ENCODE peak calls at places on chromosomes 11 and 22, in nine cellular contexts. One of them, this sample, is unnamed.

GRCh38 chr11:24521586-24521985 is 24.7 kb downstream of the LUZP2 start:
- DNase-seq in OCI-LY7: no peak
- DNase-seq in GM23248: no peak
- DNase-seq in GM23338: no peak
- DNase-seq in neural progenitor cell: no peak
- DNase-seq in PC-3: no peak
- DNase-seq in SK-N-SH: no peak
- DNase-seq in hepatocyte: no peak
- DNase-seq in HCT116: no peak
- DNase-seq in this sample: no peak

GRCh38 chr22:49582171-49582570 is 245.5 kb downstream of the BRD1 start:
- DNase-seq in OCI-LY7: no peak
- DNase-seq in GM23248: no peak
- DNase-seq in GM23338: no peak
- DNase-seq in neural progenitor cell: no peak
- DNase-seq in PC-3: no peak
- DNase-seq in SK-N-SH: peak; percentile 46
- DNase-seq in hepatocyte: no peak
- DNase-seq in HCT116: no peak
- DNase-seq in this sample: no peak

GRCh38 chr11:7498193-7498592 is 12.9 kb downstream of the OLFML1 start:
- DNase-seq in OCI-LY7: no peak
- DNase-seq in GM23248: no peak
- DNase-seq in GM23338: no peak
- DNase-seq in neural progenitor cell: no peak
- DNase-seq in PC-3: no peak
- DNase-seq in SK-N-SH: no peak
- DNase-seq in hepatocyte: no peak
- DNase-seq in HCT116: no peak
- DNase-seq in this sample: no peak

GRCh38 chr22:37433786-37434185 is 6.5 kb upstream of the ELFN2 start:
- DNase-seq in OCI-LY7: no peak
- DNase-seq in GM23248: no peak
- DNase-seq in GM23338: no peak
- DNase-seq in neural progenitor cell: no peak
- DNase-seq in PC-3: no peak
- DNase-seq in SK-N-SH: no peak
- DNase-seq in hepatocyte: no peak
- DNase-seq in HCT116: no peak
- DNase-seq in this sample: no peak

GRCh38 chr22:32324505-32325415 is 32.9 kb upstream of the RFPL3 start:
- DNase-seq in OCI-LY7: no peak
- DNase-seq in GM23248: no peak
- DNase-seq in GM23338: no peak
- DNase-seq in neural progenitor cell: no peak
- DNase-seq in PC-3: no peak
- DNase-seq in SK-N-SH: no peak
- DNase-seq in hepatocyte: no peak
- DNase-seq in HCT116: no peak
- DNase-seq in this sample: no peak

GRCh38 chr11:100753144-100753543 is 66.1 kb downstream of the ARHGAP42 start:
- DNase-seq in OCI-LY7: no peak
- DNase-seq in GM23248: no peak
- DNase-seq in GM23338: peak; percentile 87
- DNase-seq in neural progenitor cell: peak; percentile 36
- DNase-seq in PC-3: peak; percentile 80
- DNase-seq in SK-N-SH: no peak
- DNase-seq in hepatocyte: peak; percentile 43
- DNase-seq in HCT116: no peak
- DNase-seq in this sample: no peak

GRCh38 chr22:19041403-19042074 is 80.7 kb downstream of the DGCR2 start:
- DNase-seq in OCI-LY7: no peak
- DNase-seq in GM23248: no peak
- DNase-seq in GM23338: no peak
- DNase-seq in neural progenitor cell: no peak
- DNase-seq in PC-3: no peak
- DNase-seq in SK-N-SH: no peak
- DNase-seq in hepatocyte: no peak
- DNase-seq in HCT116: no peak
- DNase-seq in this sample: no peak

GRCh38 chr22:37806409-37807338 is 1.1 kb upstream of the GCAT start:
- DNase-seq in OCI-LY7: no peak
- DNase-seq in GM23248: peak; percentile 86
- DNase-seq in GM23338: peak; percentile 47
- DNase-seq in neural progenitor cell: peak; percentile 49
- DNase-seq in PC-3: peak; percentile 49
- DNase-seq in SK-N-SH: peak; percentile 28
- DNase-seq in hepatocyte: peak; percentile 50
- DNase-seq in HCT116: no peak
- DNase-seq in this sample: no peak

GRCh38 chr11:126782810-126783209 is 217.8 kb downstream of the KIRREL3 start:
- DNase-seq in OCI-LY7: no peak
- DNase-seq in GM23248: no peak
- DNase-seq in GM23338: no peak
- DNase-seq in neural progenitor cell: no peak
- DNase-seq in PC-3: no peak
- DNase-seq in SK-N-SH: no peak
- DNase-seq in hepatocyte: no peak
- DNase-seq in HCT116: no peak
- DNase-seq in this sample: no peak

GRCh38 chr22:20027966-20028854 is 7.3 kb downstream of the TANGO2 start:
- DNase-seq in OCI-LY7: peak; percentile 52
- DNase-seq in GM23248: peak; percentile 45
- DNase-seq in GM23338: no peak
- DNase-seq in neural progenitor cell: no peak
- DNase-seq in PC-3: peak; percentile 21
- DNase-seq in SK-N-SH: no peak
- DNase-seq in hepatocyte: no peak
- DNase-seq in HCT116: no peak
- DNase-seq in this sample: no peak

GRCh38 chr11:64923944-64924909 is at the start of gene PPP2R5B:
- DNase-seq in OCI-LY7: peak; percentile 90
- DNase-seq in GM23248: peak; percentile 98
- DNase-seq in GM23338: peak; percentile 94
- DNase-seq in neural progenitor cell: peak; percentile 93
- DNase-seq in PC-3: peak; percentile 97
- DNase-seq in SK-N-SH: peak; percentile 97
- DNase-seq in hepatocyte: peak; percentile 96
- DNase-seq in HCT116: peak; percentile 85
- DNase-seq in this sample: peak; percentile 93

GRCh38 chr22:28479912-28480311 is 199.7 kb downstream of the TTC28 start:
- DNase-seq in OCI-LY7: no peak
- DNase-seq in GM23248: no peak
- DNase-seq in GM23338: no peak
- DNase-seq in neural progenitor cell: no peak
- DNase-seq in PC-3: no peak
- DNase-seq in SK-N-SH: peak; percentile 6
- DNase-seq in hepatocyte: no peak
- DNase-seq in HCT116: no peak
- DNase-seq in this sample: no peak

GRCh38 chr11:62846177-62846576 is 6.8 kb upstream of the WDR74 start:
- DNase-seq in OCI-LY7: no peak
- DNase-seq in GM23248: no peak
- DNase-seq in GM23338: no peak
- DNase-seq in neural progenitor cell: no peak
- DNase-seq in PC-3: no peak
- DNase-seq in SK-N-SH: no peak
- DNase-seq in hepatocyte: no peak
- DNase-seq in HCT116: no peak
- DNase-seq in this sample: no peak

DNA sequence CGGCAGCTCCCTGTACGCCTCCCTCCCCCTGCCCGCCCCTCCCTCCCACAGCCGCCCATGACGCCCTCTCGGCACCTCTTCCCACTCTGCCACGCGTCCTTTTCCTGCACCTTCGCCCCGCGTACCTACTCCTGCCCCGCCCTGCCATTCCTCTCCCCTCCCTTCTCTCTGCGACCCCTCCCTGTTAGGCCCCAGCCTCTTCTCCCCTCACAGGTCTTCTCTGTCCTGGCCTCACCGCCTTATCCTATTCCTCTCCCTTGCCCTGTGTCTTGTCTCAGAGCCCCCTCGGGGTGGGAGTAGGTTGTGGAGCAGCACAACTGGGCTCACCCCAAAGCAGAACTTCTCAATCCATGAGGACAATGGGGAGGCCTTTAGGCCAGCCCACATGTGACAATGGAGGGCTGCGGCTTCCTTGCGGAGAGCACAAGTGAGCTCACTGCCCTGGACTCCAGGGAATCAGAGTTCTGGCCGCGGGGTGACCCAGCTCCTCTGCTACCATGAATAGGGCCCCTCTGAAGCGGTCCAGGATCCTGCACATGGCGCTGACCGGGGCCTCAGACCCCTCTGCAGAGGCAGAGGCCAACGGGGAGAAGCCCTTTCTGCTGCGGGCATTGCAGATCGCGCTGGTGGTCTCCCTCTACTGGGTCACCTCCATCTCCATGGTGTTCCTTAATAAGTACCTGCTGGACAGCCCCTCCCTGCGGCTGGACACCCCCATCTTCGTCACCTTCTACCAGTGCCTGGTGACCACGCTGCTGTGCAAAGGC is 539 bp downstream of the SLC35C1 start:
- DNase-seq in OCI-LY7: no peak
- DNase-seq in GM23248: peak; percentile 92
- DNase-seq in GM23338: peak; percentile 50
- DNase-seq in neural progenitor cell: peak; percentile 70
- DNase-seq in PC-3: peak; percentile 27
- DNase-seq in SK-N-SH: no peak
- DNase-seq in hepatocyte: peak; percentile 81
- DNase-seq in HCT116: no peak
- DNase-seq in this sample: no peak
- TF ChIP-seq EZH2phosphoT487 in OCI-LY7: no peak
- TF ChIP-seq EZH2phosphoT487 in GM23248: no peak
- TF ChIP-seq EZH2phosphoT487 in GM23338: no peak
- TF ChIP-seq EZH2phosphoT487 in neural progenitor cell: no peak
- TF ChIP-seq EZH2phosphoT487 in PC-3: no peak
- TF ChIP-seq EZH2phosphoT487 in SK-N-SH: no peak
- TF ChIP-seq EZH2phosphoT487 in hepatocyte: no peak
- TF ChIP-seq EZH2phosphoT487 in HCT116: no peak
- TF ChIP-seq EZH2phosphoT487 in this sample: no peak

DNA sequence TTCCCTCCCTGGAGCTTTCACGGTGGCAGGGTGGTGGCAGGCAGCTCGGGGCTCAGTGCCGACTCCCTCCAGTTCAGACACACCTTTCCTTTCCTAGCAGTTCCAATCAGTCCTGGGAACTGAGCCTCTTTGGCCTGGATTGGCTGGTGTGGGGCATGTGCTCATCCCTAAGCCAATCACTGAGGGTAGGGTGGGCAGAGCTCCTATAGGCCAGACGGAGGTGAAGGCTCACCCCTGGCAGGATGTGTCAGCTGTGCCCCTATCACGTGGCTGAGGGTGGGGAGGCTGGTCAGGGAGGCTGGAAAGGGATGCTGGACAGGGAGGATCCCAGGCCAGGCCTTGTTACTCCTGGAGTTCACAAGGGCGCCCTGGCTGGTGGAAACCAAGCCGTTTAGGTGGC is 40.2 kb downstream of the CACNA1I start:
- DNase-seq in OCI-LY7: no peak
- DNase-seq in GM23248: no peak
- DNase-seq in GM23338: no peak
- DNase-seq in neural progenitor cell: no peak
- DNase-seq in PC-3: no peak
- DNase-seq in SK-N-SH: no peak
- DNase-seq in hepatocyte: no peak
- DNase-seq in HCT116: no peak
- DNase-seq in this sample: no peak
- TF ChIP-seq EZH2phosphoT487 in OCI-LY7: no peak
- TF ChIP-seq EZH2phosphoT487 in GM23248: no peak
- TF ChIP-seq EZH2phosphoT487 in GM23338: no peak
- TF ChIP-seq EZH2phosphoT487 in neural progenitor cell: no peak
- TF ChIP-seq EZH2phosphoT487 in PC-3: no peak
- TF ChIP-seq EZH2phosphoT487 in SK-N-SH: no peak
- TF ChIP-seq EZH2phosphoT487 in hepatocyte: no peak
- TF ChIP-seq EZH2phosphoT487 in HCT116: no peak
- TF ChIP-seq EZH2phosphoT487 in this sample: no peak

GRCh38 chr11:67056267-67056639 is 394 bp upstream of the RHOD start:
- DNase-seq in OCI-LY7: no peak
- DNase-seq in GM23248: no peak
- DNase-seq in GM23338: no peak
- DNase-seq in neural progenitor cell: no peak
- DNase-seq in PC-3: no peak
- DNase-seq in SK-N-SH: no peak
- DNase-seq in hepatocyte: no peak
- DNase-seq in HCT116: no peak
- DNase-seq in this sample: no peak

GRCh38 chr11:67055812-67056211 is 835 bp upstream of the RHOD start:
- DNase-seq in OCI-LY7: no peak
- DNase-seq in GM23248: peak; percentile 76
- DNase-seq in GM23338: no peak
- DNase-seq in neural progenitor cell: peak; percentile 22
- DNase-seq in PC-3: peak; percentile 70
- DNase-seq in SK-N-SH: no peak
- DNase-seq in hepatocyte: peak; percentile 86
- DNase-seq in HCT116: no peak
- DNase-seq in this sample: no peak

GRCh38 chr11:67053896-67054850 is 2.5 kb upstream of the RHOD start:
- DNase-seq in OCI-LY7: peak; percentile 62
- DNase-seq in GM23248: peak; percentile 76
- DNase-seq in GM23338: peak; percentile 90
- DNase-seq in neural progenitor cell: peak; percentile 79
- DNase-seq in PC-3: peak; percentile 72
- DNase-seq in SK-N-SH: peak; percentile 92
- DNase-seq in hepatocyte: peak; percentile 87
- DNase-seq in HCT116: no peak
- DNase-seq in this sample: peak; percentile 43

GRCh38 chr11:67056640-67057409 is at the start of gene RHOD:
- DNase-seq in OCI-LY7: no peak
- DNase-seq in GM23248: peak; percentile 68
- DNase-seq in GM23338: peak; percentile 90
- DNase-seq in neural progenitor cell: peak; percentile 82
- DNase-seq in PC-3: peak; percentile 68
- DNase-seq in SK-N-SH: no peak
- DNase-seq in hepatocyte: peak; percentile 89
- DNase-seq in HCT116: no peak
- DNase-seq in this sample: peak; percentile 64

GRCh38 chr11:67054851-67055523 is 1.7 kb upstream of the RHOD start:
- DNase-seq in OCI-LY7: no peak
- DNase-seq in GM23248: peak; percentile 89
- DNase-seq in GM23338: no peak
- DNase-seq in neural progenitor cell: no peak
- DNase-seq in PC-3: peak; percentile 99
- DNase-seq in SK-N-SH: peak; percentile 77
- DNase-seq in hepatocyte: peak; percentile 95
- DNase-seq in HCT116: peak; percentile 26
- DNase-seq in this sample: peak; percentile 69
- TF ChIP-seq EZH2phosphoT487 in OCI-LY7: no peak
- TF ChIP-seq EZH2phosphoT487 in GM23248: no peak
- TF ChIP-seq EZH2phosphoT487 in GM23338: no peak
- TF ChIP-seq EZH2phosphoT487 in neural progenitor cell: no peak
- TF ChIP-seq EZH2phosphoT487 in PC-3: no peak
- TF ChIP-seq EZH2phosphoT487 in SK-N-SH: no peak
- TF ChIP-seq EZH2phosphoT487 in hepatocyte: no peak
- TF ChIP-seq EZH2phosphoT487 in HCT116: no peak
- TF ChIP-seq EZH2phosphoT487 in this sample: no peak

DNA sequence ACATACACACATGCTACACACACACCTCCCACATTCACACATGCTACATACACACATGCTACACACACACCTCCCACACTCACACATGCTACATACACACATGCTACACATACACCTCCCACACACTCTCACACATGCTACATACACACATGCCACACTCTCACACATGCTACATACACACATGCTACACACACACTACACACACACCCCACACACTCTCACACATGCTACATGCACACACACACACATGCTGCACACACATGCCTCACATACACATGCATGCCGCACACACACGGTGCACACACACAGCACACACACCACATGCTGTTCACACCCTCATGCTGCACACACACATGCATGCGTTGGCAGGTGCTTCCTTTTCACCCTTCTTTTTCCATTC is 495.4 kb downstream of the NTM start:
- DNase-seq in OCI-LY7: no peak
- DNase-seq in GM23248: no peak
- DNase-seq in GM23338: no peak
- DNase-seq in neural progenitor cell: no peak
- DNase-seq in PC-3: no peak
- DNase-seq in SK-N-SH: no peak
- DNase-seq in hepatocyte: no peak
- DNase-seq in HCT116: no peak
- DNase-seq in this sample: no peak
- TF ChIP-seq EZH2phosphoT487 in OCI-LY7: no peak
- TF ChIP-seq EZH2phosphoT487 in GM23248: no peak
- TF ChIP-seq EZH2phosphoT487 in GM23338: no peak
- TF ChIP-seq EZH2phosphoT487 in neural progenitor cell: no peak
- TF ChIP-seq EZH2phosphoT487 in PC-3: no peak
- TF ChIP-seq EZH2phosphoT487 in SK-N-SH: no peak
- TF ChIP-seq EZH2phosphoT487 in hepatocyte: no peak
- TF ChIP-seq EZH2phosphoT487 in HCT116: no peak
- TF ChIP-seq EZH2phosphoT487 in this sample: no peak

This sample was measured in MM.1S.